ENCODE peak calls at places on chromosomes 16 and 17, in six cellular contexts. H, D, N, A, M and G are unnamed samples.

GRCh38 chr16:90077757-90078593 is 844 bp upstream of the PRDM7 start:
- DNase-seq in D (no peak), A (no peak), H (peak), M (no peak), N (peak), G (no peak)

GRCh38 chr17:27995554-27995953 is 46.9 kb upstream of the NLK start:
- DNase-seq in N (no peak), A (no peak), H (no peak), D (no peak), M (no peak), G (no peak)

GRCh38 chr17:9878791-9879525 is 26.1 kb downstream of the RCVRN start:
- DNase-seq in N (peak), M (no peak), D (no peak), H (peak), A (no peak), G (no peak)

GRCh38 chr17:65131244-65131643 is 5.9 kb upstream of the RGS9 start:
- DNase-seq in A (no peak), H (no peak), D (no peak), N (no peak), M (no peak), G (no peak)

GRCh38 chr17:15917439-15918027 is 27.4 kb upstream of the ADORA2B start:
- DNase-seq in H (peak), M (no peak), N (no peak), A (no peak), D (no peak), G (no peak)

GRCh38 chr17:69575346-69575761 is 160.9 kb downstream of the MAP2K6 start:
- DNase-seq in A (no peak), H (no peak), M (no peak), D (no peak), N (peak), G (no peak)

GRCh38 chr17:16339959-16340358 is 13.3 kb downstream of the CENPV start:
- DNase-seq in A (no peak), D (no peak), M (no peak), H (no peak), N (no peak), G (no peak)

GRCh38 chr16:71895679-71896385 is 501 bp downstream of the IST1 start:
- DNase-seq in H (peak), N (peak), M (no peak), A (no peak), D (peak), G (peak)

GRCh38 chr16:80619824-80620223 is 79.0 kb downstream of the DYNLRB2 start:
- DNase-seq in N (peak), M (no peak), A (no peak), H (no peak), D (no peak), G (no peak)

GRCh38 chr16:81424761-81425160 is 19.8 kb upstream of the CMIP start:
- DNase-seq in D (peak), M (no peak), N (peak), A (no peak), H (no peak), G (no peak)

GRCh38 chr16:74622005-74622404 is 15.1 kb upstream of the GLG1 start:
- DNase-seq in H (peak), M (no peak), A (no peak), D (no peak), N (no peak), G (no peak)

GRCh38 chr17:13520899-13521572 is 80.7 kb downstream of the HS3ST3A1 start:
- DNase-seq in M (no peak), H (no peak), D (no peak), A (no peak), N (peak), G (no peak)

GRCh38 chr16:64094992-64095579 is 1026.8 kb downstream of the CDH11 start:
- DNase-seq in H (no peak), A (no peak), N (no peak), M (no peak), D (no peak), G (no peak)

GRCh38 chr16:87707097-87707496 is 58.7 kb downstream of the KLHDC4 start:
- DNase-seq in M (no peak), D (no peak), N (no peak), H (no peak), A (no peak), G (no peak)

GRCh38 chr17:39939588-39940419 is 12.3 kb downstream of the LRRC3C start:
- DNase-seq in A (no peak), M (no peak), N (peak), D (peak), H (no peak), G (peak)

GRCh38 chr17:78362232-78362631 is 2.4 kb upstream of the SOCS3 start:
- DNase-seq in H (no peak), A (no peak), D (no peak), N (no peak), M (no peak), G (no peak)